ENCODE peak calls at places on chromosome 2, in five cellular contexts. One of them, this sample, is unnamed.

GRCh38 chr2:149235837-149236236 is 94.5 kb upstream of the LYPD6 start:
- DNase-seq in EL: no peak
- DNase-seq in stimulated activated CD4-positive, alpha-beta T cell treated with anti-CD3 and anti-CD28 coated beads, Interleukin-4, amount 100 ng/mL, for 1 hour: no peak
- DNase-seq in AG20443: no peak
- DNase-seq in ELR: no peak
- DNase-seq in this sample: no peak

GRCh38 chr2:144426981-144427479 is 92.9 kb downstream of the ZEB2 start:
- DNase-seq in AG20443: no peak
- DNase-seq in ELR: peak; percentile 73
- DNase-seq in stimulated activated CD4-positive, alpha-beta T cell treated with anti-CD3 and anti-CD28 coated beads, Interleukin-4, amount 100 ng/mL, for 1 hour: no peak
- DNase-seq in EL: peak; percentile 78
- DNase-seq in this sample: no peak

GRCh38 chr2:237304763-237305514 is 109.0 kb downstream of the COL6A3 start:
- DNase-seq in EL: peak; percentile 95
- DNase-seq in stimulated activated CD4-positive, alpha-beta T cell treated with anti-CD3 and anti-CD28 coated beads, Interleukin-4, amount 100 ng/mL, for 1 hour: no peak
- DNase-seq in AG20443: peak; percentile 79
- DNase-seq in ELR: peak; percentile 93
- DNase-seq in this sample: peak; percentile 80

GRCh38 chr2:120703330-120703994 is 32.2 kb upstream of the GLI2 start:
- DNase-seq in EL: peak; percentile 84
- DNase-seq in stimulated activated CD4-positive, alpha-beta T cell treated with anti-CD3 and anti-CD28 coated beads, Interleukin-4, amount 100 ng/mL, for 1 hour: no peak
- DNase-seq in ELR: peak; percentile 97
- DNase-seq in AG20443: peak; percentile 54
- DNase-seq in this sample: peak; percentile 93

GRCh38 chr2:71662665-71663394 is 209.5 kb downstream of the DYSF start:
- DNase-seq in ELR: no peak
- DNase-seq in stimulated activated CD4-positive, alpha-beta T cell treated with anti-CD3 and anti-CD28 coated beads, Interleukin-4, amount 100 ng/mL, for 1 hour: no peak
- DNase-seq in AG20443: no peak
- DNase-seq in EL: no peak
- DNase-seq in this sample: peak; percentile 22

GRCh38 chr2:74887445-74887951 is 53.6 kb downstream of the HK2 start:
- DNase-seq in AG20443: peak; percentile 82
- DNase-seq in stimulated activated CD4-positive, alpha-beta T cell treated with anti-CD3 and anti-CD28 coated beads, Interleukin-4, amount 100 ng/mL, for 1 hour: no peak
- DNase-seq in EL: peak; percentile 79
- DNase-seq in ELR: peak; percentile 87
- DNase-seq in this sample: peak; percentile 86

GRCh38 chr2:229475753-229476152 is 204.7 kb upstream of the PID1 start:
- DNase-seq in stimulated activated CD4-positive, alpha-beta T cell treated with anti-CD3 and anti-CD28 coated beads, Interleukin-4, amount 100 ng/mL, for 1 hour: no peak
- DNase-seq in EL: no peak
- DNase-seq in AG20443: no peak
- DNase-seq in ELR: no peak
- DNase-seq in this sample: no peak

GRCh38 chr2:192236136-192236535 is 41.4 kb upstream of the TMEFF2 start:
- DNase-seq in EL: peak; percentile 78
- DNase-seq in stimulated activated CD4-positive, alpha-beta T cell treated with anti-CD3 and anti-CD28 coated beads, Interleukin-4, amount 100 ng/mL, for 1 hour: no peak
- DNase-seq in ELR: peak; percentile 88
- DNase-seq in AG20443: no peak
- DNase-seq in this sample: peak; percentile 70